ENCODE peak calls at places on chromosomes 16 and 17, in ten cellular contexts. One of them, this sample, is unnamed.

GRCh38 chr16:89391-90302 is 11.6 kb downstream of the MPG start:
- DNase-seq in NCI-H2081: no peak
- DNase-seq in stimulated activated CD4-positive, alpha-beta T cell treated with anti-CD3 and anti-CD28 coated beads, Interleukin-2, amount 100 ng/mL, for 48 hours: no peak
- DNase-seq in HS-5: no peak
- DNase-seq in A172: no peak
- DNase-seq in stomach: no peak
- DNase-seq in fibroblast of the conjunctiva: no peak
- DNase-seq in GM06990: no peak
- DNase-seq in HEK293T: no peak
- DNase-seq in naive thymus-derived CD8-positive, alpha-beta T cell: no peak
- DNase-seq in this sample: no peak

GRCh38 chr16:19499006-19499405 is 22.9 kb downstream of the GDE1 start:
- DNase-seq in stimulated activated CD4-positive, alpha-beta T cell treated with anti-CD3 and anti-CD28 coated beads, Interleukin-2, amount 100 ng/mL, for 48 hours: no peak
- DNase-seq in NCI-H2081: no peak
- DNase-seq in naive thymus-derived CD8-positive, alpha-beta T cell: no peak
- DNase-seq in A172: no peak
- DNase-seq in GM06990: no peak
- DNase-seq in HEK293T: no peak
- DNase-seq in HS-5: no peak
- DNase-seq in fibroblast of the conjunctiva: no peak
- DNase-seq in stomach: no peak
- DNase-seq in this sample: no peak

GRCh38 chr17:40329981-40330794 is 21.2 kb downstream of the RARA start:
- DNase-seq in HS-5: no peak
- DNase-seq in naive thymus-derived CD8-positive, alpha-beta T cell: no peak
- DNase-seq in NCI-H2081: peak
- DNase-seq in stomach: peak
- DNase-seq in A172: peak
- DNase-seq in stimulated activated CD4-positive, alpha-beta T cell treated with anti-CD3 and anti-CD28 coated beads, Interleukin-2, amount 100 ng/mL, for 48 hours: no peak
- DNase-seq in fibroblast of the conjunctiva: no peak
- DNase-seq in HEK293T: no peak
- DNase-seq in GM06990: no peak
- DNase-seq in this sample: no peak

GRCh38 chr16:53812914-53813313 is 109.0 kb downstream of the FTO start:
- DNase-seq in HEK293T: no peak
- DNase-seq in stimulated activated CD4-positive, alpha-beta T cell treated with anti-CD3 and anti-CD28 coated beads, Interleukin-2, amount 100 ng/mL, for 48 hours: no peak
- DNase-seq in GM06990: no peak
- DNase-seq in A172: no peak
- DNase-seq in stomach: no peak
- DNase-seq in naive thymus-derived CD8-positive, alpha-beta T cell: no peak
- DNase-seq in fibroblast of the conjunctiva: no peak
- DNase-seq in HS-5: no peak
- DNase-seq in NCI-H2081: no peak
- DNase-seq in this sample: no peak

GRCh38 chr17:4256952-4257351 is 6.8 kb downstream of the ANKFY1 start:
- DNase-seq in A172: no peak
- DNase-seq in GM06990: no peak
- DNase-seq in stomach: no peak
- DNase-seq in stimulated activated CD4-positive, alpha-beta T cell treated with anti-CD3 and anti-CD28 coated beads, Interleukin-2, amount 100 ng/mL, for 48 hours: no peak
- DNase-seq in NCI-H2081: no peak
- DNase-seq in HEK293T: no peak
- DNase-seq in naive thymus-derived CD8-positive, alpha-beta T cell: no peak
- DNase-seq in fibroblast of the conjunctiva: no peak
- DNase-seq in HS-5: no peak
- DNase-seq in this sample: no peak

GRCh38 chr17:37648555-37648954 is 5.3 kb upstream of the DDX52 start:
- DNase-seq in HS-5: no peak
- DNase-seq in stomach: no peak
- DNase-seq in stimulated activated CD4-positive, alpha-beta T cell treated with anti-CD3 and anti-CD28 coated beads, Interleukin-2, amount 100 ng/mL, for 48 hours: no peak
- DNase-seq in naive thymus-derived CD8-positive, alpha-beta T cell: no peak
- DNase-seq in NCI-H2081: no peak
- DNase-seq in GM06990: no peak
- DNase-seq in fibroblast of the conjunctiva: no peak
- DNase-seq in A172: peak
- DNase-seq in HEK293T: no peak
- DNase-seq in this sample: no peak

GRCh38 chr16:30077656-30078055 is 1.9 kb downstream of the PPP4C start:
- DNase-seq in NCI-H2081: no peak
- DNase-seq in GM06990: no peak
- DNase-seq in A172: no peak
- DNase-seq in fibroblast of the conjunctiva: no peak
- DNase-seq in stimulated activated CD4-positive, alpha-beta T cell treated with anti-CD3 and anti-CD28 coated beads, Interleukin-2, amount 100 ng/mL, for 48 hours: no peak
- DNase-seq in naive thymus-derived CD8-positive, alpha-beta T cell: no peak
- DNase-seq in HS-5: no peak
- DNase-seq in stomach: no peak
- DNase-seq in HEK293T: no peak
- DNase-seq in this sample: no peak

GRCh38 chr16:54647731-54648221 is 282.9 kb upstream of the IRX5 start:
- DNase-seq in stimulated activated CD4-positive, alpha-beta T cell treated with anti-CD3 and anti-CD28 coated beads, Interleukin-2, amount 100 ng/mL, for 48 hours: no peak
- DNase-seq in HS-5: no peak
- DNase-seq in GM06990: no peak
- DNase-seq in fibroblast of the conjunctiva: peak
- DNase-seq in naive thymus-derived CD8-positive, alpha-beta T cell: no peak
- DNase-seq in NCI-H2081: peak
- DNase-seq in stomach: no peak
- DNase-seq in A172: no peak
- DNase-seq in HEK293T: no peak
- DNase-seq in this sample: no peak

GRCh38 chr17:45144199-45145034 is 3.9 kb upstream of the HEXIM1 start:
- DNase-seq in HS-5: no peak
- DNase-seq in NCI-H2081: no peak
- DNase-seq in naive thymus-derived CD8-positive, alpha-beta T cell: no peak
- DNase-seq in fibroblast of the conjunctiva: no peak
- DNase-seq in GM06990: no peak
- DNase-seq in stomach: peak
- DNase-seq in stimulated activated CD4-positive, alpha-beta T cell treated with anti-CD3 and anti-CD28 coated beads, Interleukin-2, amount 100 ng/mL, for 48 hours: no peak
- DNase-seq in HEK293T: no peak
- DNase-seq in A172: no peak
- DNase-seq in this sample: no peak

GRCh38 chr17:61345081-61345480 is 54.6 kb upstream of the TBX2 start:
- DNase-seq in A172: no peak
- DNase-seq in NCI-H2081: no peak
- DNase-seq in HS-5: no peak
- DNase-seq in stimulated activated CD4-positive, alpha-beta T cell treated with anti-CD3 and anti-CD28 coated beads, Interleukin-2, amount 100 ng/mL, for 48 hours: no peak
- DNase-seq in GM06990: no peak
- DNase-seq in fibroblast of the conjunctiva: no peak
- DNase-seq in stomach: no peak
- DNase-seq in naive thymus-derived CD8-positive, alpha-beta T cell: no peak
- DNase-seq in HEK293T: no peak
- DNase-seq in this sample: no peak

GRCh38 chr17:7027335-7027734 is 4.5 kb downstream of the BCL6B start:
- DNase-seq in stomach: no peak
- DNase-seq in HEK293T: no peak
- DNase-seq in A172: no peak
- DNase-seq in GM06990: no peak
- DNase-seq in naive thymus-derived CD8-positive, alpha-beta T cell: no peak
- DNase-seq in stimulated activated CD4-positive, alpha-beta T cell treated with anti-CD3 and anti-CD28 coated beads, Interleukin-2, amount 100 ng/mL, for 48 hours: no peak
- DNase-seq in fibroblast of the conjunctiva: no peak
- DNase-seq in NCI-H2081: no peak
- DNase-seq in HS-5: no peak
- DNase-seq in this sample: no peak

GRCh38 chr16:83958842-83959565 is 6.0 kb downstream of the OSGIN1 start:
- DNase-seq in stimulated activated CD4-positive, alpha-beta T cell treated with anti-CD3 and anti-CD28 coated beads, Interleukin-2, amount 100 ng/mL, for 48 hours: no peak
- DNase-seq in GM06990: no peak
- DNase-seq in A172: no peak
- DNase-seq in stomach: no peak
- DNase-seq in fibroblast of the conjunctiva: no peak
- DNase-seq in naive thymus-derived CD8-positive, alpha-beta T cell: no peak
- DNase-seq in HEK293T: no peak
- DNase-seq in NCI-H2081: no peak
- DNase-seq in HS-5: no peak
- DNase-seq in this sample: no peak

GRCh38 chr17:16516594-16517018 is 24.6 kb upstream of the LRRC75A start:
- DNase-seq in NCI-H2081: no peak
- DNase-seq in HS-5: peak
- DNase-seq in naive thymus-derived CD8-positive, alpha-beta T cell: no peak
- DNase-seq in A172: peak
- DNase-seq in stomach: no peak
- DNase-seq in fibroblast of the conjunctiva: peak
- DNase-seq in stimulated activated CD4-positive, alpha-beta T cell treated with anti-CD3 and anti-CD28 coated beads, Interleukin-2, amount 100 ng/mL, for 48 hours: no peak
- DNase-seq in GM06990: no peak
- DNase-seq in HEK293T: peak
- DNase-seq in this sample: no peak

GRCh38 chr17:7191571-7192270 is 12.6 kb upstream of the ASGR1 start:
- DNase-seq in GM06990: no peak
- DNase-seq in HS-5: no peak
- DNase-seq in naive thymus-derived CD8-positive, alpha-beta T cell: no peak
- DNase-seq in stomach: no peak
- DNase-seq in stimulated activated CD4-positive, alpha-beta T cell treated with anti-CD3 and anti-CD28 coated beads, Interleukin-2, amount 100 ng/mL, for 48 hours: no peak
- DNase-seq in HEK293T: peak
- DNase-seq in A172: no peak
- DNase-seq in NCI-H2081: no peak
- DNase-seq in fibroblast of the conjunctiva: no peak
- DNase-seq in this sample: no peak

GRCh38 chr17:76071497-76072148 is 694 bp downstream of the SRP68 start:
- DNase-seq in stomach: no peak
- DNase-seq in fibroblast of the conjunctiva: no peak
- DNase-seq in HS-5: no peak
- DNase-seq in naive thymus-derived CD8-positive, alpha-beta T cell: no peak
- DNase-seq in A172: no peak
- DNase-seq in HEK293T: no peak
- DNase-seq in GM06990: no peak
- DNase-seq in stimulated activated CD4-positive, alpha-beta T cell treated with anti-CD3 and anti-CD28 coated beads, Interleukin-2, amount 100 ng/mL, for 48 hours: no peak
- DNase-seq in NCI-H2081: no peak
- DNase-seq in this sample: no peak

GRCh38 chr17:55706808-55707773 is 15.6 kb downstream of the TMEM100 start:
- DNase-seq in naive thymus-derived CD8-positive, alpha-beta T cell: no peak
- DNase-seq in stomach: no peak
- DNase-seq in GM06990: no peak
- DNase-seq in HS-5: no peak
- DNase-seq in fibroblast of the conjunctiva: no peak
- DNase-seq in stimulated activated CD4-positive, alpha-beta T cell treated with anti-CD3 and anti-CD28 coated beads, Interleukin-2, amount 100 ng/mL, for 48 hours: no peak
- DNase-seq in NCI-H2081: no peak
- DNase-seq in A172: no peak
- DNase-seq in HEK293T: no peak
- DNase-seq in this sample: no peak

This sample was measured in activated gamma-delta T cell treated with Interleukin-2 at 50 U/mL for 16 hours.